ENCODE peak calls at places on chromosomes 3 and 15, in six cellular contexts. C is HCT116, G is K562, M is GM12878, O is HepG2, F is H1. D is an unnamed sample.
A peak's percentile ranks its signal among the peaks of the same experiment; 100 is the strongest.

GRCh38 chr3:31762016-31762764 is 218.9 kb downstream of the OSBPL10 start:
- DNase-seq in M (no peak), O (no peak), G (peak; percentile 20), C (no peak), F (peak; percentile 24), D (no peak)

GRCh38 chr3:19934098-19934566 is at the start of gene EFHB:
- DNase-seq in C (peak; percentile 39), F (peak; percentile 81), O (peak; percentile 39), G (peak; percentile 94), M (no peak), D (no peak)

GRCh38 chr15:60419752-60420151 is 22.0 kb upstream of the ANXA2 start:
- DNase-seq in C (no peak), G (no peak), M (no peak), F (no peak), O (no peak), D (no peak)

GRCh38 chr3:142444343-142444742 is 3.5 kb downstream of the XRN1 start:
- DNase-seq in F (no peak), G (no peak), O (no peak), M (no peak), C (no peak), D (no peak)

GRCh38 chr15:35141743-35142356 is 56.8 kb upstream of the NANOGP8 start:
- DNase-seq in M (no peak), O (peak; percentile 0), G (peak; percentile 9), F (no peak), C (no peak), D (no peak)

GRCh38 chr3:172201990-172202318 is 162.6 kb downstream of the FNDC3B start:
- DNase-seq in F (no peak), M (no peak), O (no peak), G (peak; percentile 17), C (no peak), D (peak; percentile 51)

GRCh38 chr3:10205461-10206165 is 40.9 kb downstream of the IRAK2 start:
- DNase-seq in M (no peak), O (no peak), F (no peak), G (no peak), C (peak; percentile 80), D (peak; percentile 93)

GRCh38 chr3:148902173-148902791 is 37.2 kb downstream of the CPA3 start:
- DNase-seq in G (no peak), M (no peak), F (no peak), O (no peak), C (no peak), D (no peak)

GRCh38 chr3:40971191-40972168 is 227.8 kb upstream of the CTNNB1 start:
- DNase-seq in F (no peak), C (peak; percentile 42), O (peak; percentile 53), G (peak; percentile 22), M (peak; percentile 93), D (peak; percentile 99)

GRCh38 chr15:47571241-47571640 is 146.1 kb upstream of the SEMA6D start:
- DNase-seq in M (no peak), C (no peak), O (no peak), F (no peak), G (no peak), D (no peak)

GRCh38 chr3:172302176-172302575 is 146.1 kb downstream of the GHSR start:
- DNase-seq in F (no peak), O (no peak), G (no peak), M (no peak), C (no peak), D (no peak)

GRCh38 chr15:83653639-83654378 is at the start of gene ADAMTSL3:
- DNase-seq in C (no peak), M (no peak), O (no peak), G (no peak), F (peak; percentile 78), D (no peak)

GRCh38 chr15:83656192-83656591 is 2.3 kb downstream of the ADAMTSL3 start:
- DNase-seq in C (no peak), G (no peak), O (peak; percentile 37), M (no peak), F (no peak), D (no peak)

GRCh38 chr15:83653288-83653638 is 660 bp upstream of the ADAMTSL3 start:
- DNase-seq in O (no peak), F (peak; percentile 73), G (no peak), M (no peak), C (no peak), D (no peak)

GRCh38 chr15:83655237-83655616 is 1.3 kb downstream of the ADAMTSL3 start:
- DNase-seq in M (no peak), F (no peak), O (no peak), G (no peak), C (no peak), D (no peak)

GRCh38 chr15:83654379-83655236 is 685 bp downstream of the ADAMTSL3 start:
- DNase-seq in F (peak; percentile 74), O (no peak), M (no peak), C (no peak), G (no peak), D (no peak)
- TF ChIP-seq EZH2 in F (peak; percentile 65), O (no peak), M (no peak), C (no peak), G (no peak), D (peak; percentile 66)

GRCh38 chr3:127955680-127956079 is 40.6 kb downstream of the KBTBD12 start:
- DNase-seq in M (no peak), G (no peak), O (no peak), C (no peak), F (no peak), D (no peak)

GRCh38 chr3:127951276-127951675 is 36.2 kb downstream of the KBTBD12 start:
- DNase-seq in O (no peak), C (no peak), G (no peak), F (no peak), M (no peak), D (peak; percentile 5)

GRCh38 chr3:127953092-127953491 is 38.1 kb downstream of the KBTBD12 start:
- DNase-seq in G (no peak), F (no peak), O (no peak), C (no peak), M (no peak), D (peak; percentile 55)

GRCh38 chr3:127953636-127954035 is 38.6 kb downstream of the KBTBD12 start:
- DNase-seq in G (no peak), F (no peak), O (no peak), C (no peak), M (no peak), D (no peak)

DNA sequence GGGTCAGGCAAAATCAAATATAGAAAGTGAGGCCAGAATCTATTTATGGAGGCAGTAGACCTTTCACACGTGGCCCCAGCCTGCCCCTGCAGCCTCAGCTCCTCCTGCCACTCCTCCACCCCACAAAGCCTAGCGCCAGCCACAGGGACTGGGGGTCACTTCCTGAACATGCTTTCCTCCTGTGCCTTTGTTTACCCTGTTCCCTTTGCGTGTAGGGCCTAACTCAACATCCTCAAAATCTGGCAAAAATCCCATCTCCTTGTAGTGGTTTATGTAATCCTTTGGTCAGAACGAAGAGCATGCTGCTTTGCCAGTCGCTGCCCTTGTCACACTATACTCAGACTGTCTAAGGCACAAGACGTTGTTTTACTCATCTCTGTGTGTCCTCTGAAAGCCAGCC is 39.6 kb downstream of the KBTBD12 start:
- DNase-seq in G (no peak), O (no peak), C (no peak), F (no peak), M (no peak), D (no peak)
- TF ChIP-seq POLR2A in G (no peak), O (no peak), C (no peak), F (no peak), M (no peak), D (no peak)

GRCh38 chr15:51982770-51983103 is 11.2 kb upstream of the LEO1 start:
- DNase-seq in F (no peak), G (no peak), C (no peak), M (no peak), O (no peak), D (peak; percentile 30)

DNA sequence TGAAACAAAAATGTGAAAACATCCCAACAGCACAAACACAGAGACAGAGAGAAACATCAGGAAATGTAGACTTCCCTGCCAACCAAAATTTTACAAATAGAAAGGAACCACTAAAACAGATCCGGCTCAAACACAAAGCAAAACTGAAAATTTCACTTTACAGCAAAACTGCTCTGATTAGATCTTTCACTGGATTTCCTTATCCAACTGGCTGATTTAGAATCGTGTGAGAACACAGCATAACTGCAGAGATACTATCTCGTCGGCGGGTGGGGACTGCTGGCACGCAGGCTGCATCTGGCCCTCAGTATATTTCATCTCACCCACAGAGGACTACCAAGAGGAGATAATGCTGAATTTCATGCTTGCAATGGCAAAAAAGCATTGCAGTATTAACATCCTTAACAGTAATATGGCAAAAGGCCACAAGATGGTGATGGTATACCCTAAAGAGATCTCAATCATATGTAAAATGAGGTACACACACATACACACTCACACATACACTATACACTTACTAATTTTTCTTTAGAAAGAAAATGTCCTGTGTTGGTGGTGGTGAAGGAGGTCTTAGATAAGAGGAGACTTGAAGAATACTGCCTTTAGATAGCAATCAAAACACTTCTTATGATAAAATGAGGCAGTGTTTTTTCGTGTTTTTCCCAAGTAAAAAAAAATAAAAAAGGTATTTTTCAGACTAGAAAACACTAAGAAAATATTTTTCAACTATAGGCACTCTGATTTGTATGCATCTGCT is 10.6 kb upstream of the LEO1 start:
- DNase-seq in F (no peak), O (peak; percentile 75), C (peak; percentile 50), M (peak; percentile 92), G (peak; percentile 67), D (peak; percentile 94)
- H3K9ac ChIP-seq in F (no peak overlapping the region), O (peak overlapping the region; percentile 76), C (no peak overlapping the region), M (peak overlapping the region; percentile 68), G (peak overlapping the region; percentile 72), D (peak overlapping the region; percentile 94)

GRCh38 chr3:62872318-62872717 is 2.9 kb downstream of the CADPS start:
- DNase-seq in O (no peak), F (no peak), G (no peak), M (no peak), C (no peak), D (no peak)

GRCh38 chr3:62876064-62876463 is 848 bp upstream of the CADPS start:
- DNase-seq in G (peak; percentile 8), F (peak; percentile 87), M (no peak), C (no peak), O (peak; percentile 20), D (peak; percentile 21)

GRCh38 chr3:62874398-62875102 is 666 bp downstream of the CADPS start:
- DNase-seq in C (no peak), G (no peak), F (peak; percentile 56), O (no peak), M (no peak), D (no peak)

GRCh38 chr3:62873672-62874397 is 1.4 kb downstream of the CADPS start:
- DNase-seq in C (no peak), O (no peak), G (peak; percentile 2), F (peak; percentile 90), M (no peak), D (no peak)

DNA sequence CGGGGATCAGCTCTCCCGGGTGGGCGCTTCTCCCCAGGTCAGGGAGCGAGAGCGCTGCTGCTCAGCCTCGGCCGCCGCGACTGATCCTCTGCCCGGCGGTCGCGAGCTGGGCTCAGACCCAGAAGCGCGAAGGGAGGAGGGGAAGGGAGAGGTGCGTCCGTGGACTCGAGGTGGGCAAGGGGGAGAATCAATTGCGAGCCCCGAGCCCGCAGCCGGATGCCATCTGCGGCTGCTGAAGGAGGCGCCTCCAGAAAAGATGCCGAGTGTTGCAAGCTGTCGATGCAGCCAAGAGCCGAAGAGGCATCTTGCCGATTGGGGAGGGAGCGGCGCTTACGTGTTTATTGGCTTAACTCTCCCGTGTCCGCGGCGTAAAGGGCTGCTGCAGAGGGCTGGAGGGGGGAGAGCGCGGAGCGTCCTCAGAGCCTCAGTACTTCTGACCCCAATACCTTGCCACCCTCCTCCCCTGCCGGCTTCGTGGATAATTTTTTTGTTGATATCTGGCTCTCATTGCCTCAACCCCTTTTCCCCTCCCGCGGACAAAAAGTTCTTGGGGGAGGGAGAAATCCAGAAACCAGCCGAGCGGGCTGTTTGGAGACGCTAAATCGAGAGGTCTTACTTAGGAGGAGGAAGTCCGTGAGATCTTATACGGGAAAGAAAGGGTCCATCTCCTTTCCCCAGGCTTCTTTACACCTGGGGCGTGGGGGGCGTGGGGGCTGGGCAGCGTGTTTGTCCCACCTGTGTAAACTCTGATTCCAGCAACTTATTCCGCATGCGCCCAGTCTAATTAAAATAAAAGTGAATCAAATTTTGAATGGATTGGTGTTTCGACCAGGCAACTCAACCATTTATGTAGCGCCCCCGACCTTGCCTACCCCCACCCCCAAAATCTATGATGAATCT is at the start of gene CADPS:
- DNase-seq in C (no peak), O (no peak), M (no peak), G (no peak), F (peak; percentile 71), D (no peak)
- TF ChIP-seq EZH2 in C (no peak), O (no peak), M (no peak), G (no peak), F (no peak), D (peak; percentile 27)

D was measured in endothelial cell of umbilical vein.